ENCODE peak calls at places on chromosomes 2 and 18, in five cellular contexts. C is HepG2; J is CD8-positive, alpha-beta T cell; R is heart right ventricle; A is body of pancreas. V is an unnamed sample.

GRCh38 chr2:28452534-28453081 is 43.3 kb upstream of the PLB1 start:
- ATAC-seq in C (peak), J (peak), R (peak), A (peak), V (peak)

GRCh38 chr2:8790739-8791162 is 46.7 kb downstream of the KIDINS220 start:
- ATAC-seq in C (no peak), J (no peak), R (no peak), A (no peak), V (no peak)

GRCh38 chr18:8778824-8779223 is 73.5 kb downstream of the MTCL1 start:
- ATAC-seq in C (no peak), J (no peak), R (no peak), A (no peak), V (no peak)

GRCh38 chr18:26863122-26863879 is 2.2 kb downstream of the AQP4 start:
- ATAC-seq in C (peak), J (no peak), R (peak), A (peak), V (peak)

GRCh38 chr18:12278765-12279682 is 24.9 kb downstream of the CIDEA start:
- ATAC-seq in C (peak), J (no peak), R (peak), A (peak), V (peak)

GRCh38 chr2:150126143-150126725 is 361.2 kb downstream of the RND3 start:
- ATAC-seq in C (no peak), J (no peak), R (no peak), A (no peak), V (no peak)

GRCh38 chr2:182915369-182916326 is 49.2 kb upstream of the FRZB start:
- ATAC-seq in C (peak), J (no peak), R (peak), A (no peak), V (peak)

GRCh38 chr2:221972813-221973478 is 325.9 kb downstream of the PAX3 start:
- ATAC-seq in C (no peak), J (no peak), R (no peak), A (no peak), V (no peak)

GRCh38 chr2:98768765-98769476 is 38.0 kb upstream of the MGAT4A start:
- ATAC-seq in C (peak), J (no peak), R (peak), A (peak), V (no peak)

GRCh38 chr2:223929575-223930001 is 15.5 kb downstream of the WDFY1 start:
- ATAC-seq in C (peak), J (peak), R (no peak), A (no peak), V (no peak)

GRCh38 chr2:159409116-159409800 is 122.8 kb upstream of the WDSUB1 start:
- ATAC-seq in C (no peak), J (no peak), R (no peak), A (no peak), V (no peak)

GRCh38 chr18:51195602-51196115 is 1.8 kb downstream of the MEX3C start:
- ATAC-seq in C (peak), J (peak), R (no peak), A (no peak), V (no peak)

GRCh38 chr18:78085241-78086185 is 835.9 kb downstream of the GALR1 start:
- ATAC-seq in C (no peak), J (no peak), R (no peak), A (no peak), V (no peak)

GRCh38 chr2:24049485-24050021 is at the start of gene FKBP1B:
- ATAC-seq in C (peak), J (peak), R (peak), A (peak), V (peak)

GRCh38 chr2:66901344-66901743 is 466.4 kb downstream of the MEIS1 start:
- ATAC-seq in C (no peak), J (no peak), R (peak), A (no peak), V (no peak)

GRCh38 chr2:209525834-209526281 is 102.0 kb downstream of the MAP2 start:
- ATAC-seq in C (no peak), J (no peak), R (peak), A (peak), V (peak)

GRCh38 chr2:216073773-216074172 is 7.8 kb downstream of the PECR start:
- ATAC-seq in C (no peak), J (no peak), R (no peak), A (no peak), V (no peak)

GRCh38 chr2:40592223-40592622 is 140.3 kb upstream of the SLC8A1 start:
- ATAC-seq in C (no peak), J (no peak), R (no peak), A (no peak), V (no peak)

GRCh38 chr2:37190290-37190689 is 1.8 kb upstream of the SULT6B1 start:
- ATAC-seq in C (no peak), J (no peak), R (no peak), A (no peak), V (no peak)

GRCh38 chr2:106863387-106863786 is 22.6 kb downstream of the ST6GAL2 start:
- ATAC-seq in C (peak), J (no peak), R (no peak), A (no peak), V (peak)

GRCh38 chr2:105344704-105345345 is 7.5 kb downstream of the C2orf49 start:
- ATAC-seq in C (peak), J (no peak), R (peak), A (no peak), V (no peak)

GRCh38 chr2:53434487-53434886 is 333.1 kb upstream of the CHAC2 start:
- ATAC-seq in C (no peak), J (no peak), R (no peak), A (no peak), V (no peak)

GRCh38 chr18:54776282-54776977 is 51.8 kb upstream of the RAB27B start:
- ATAC-seq in C (peak), J (no peak), R (no peak), A (peak), V (peak)

GRCh38 chr2:222492683-222493082 is 68.3 kb downstream of the SGPP2 start:
- ATAC-seq in C (no peak), J (no peak), R (no peak), A (no peak), V (no peak)

GRCh38 chr2:205405194-205405593 is 277.1 kb upstream of the NRP2 start:
- ATAC-seq in C (peak), J (no peak), R (peak), A (no peak), V (no peak)

GRCh38 chr2:216636570-216637450 is 3.6 kb downstream of the IGFBP2 start:
- ATAC-seq in C (peak), J (no peak), R (peak), A (peak), V (peak)

GRCh38 chr2:108555572-108555971 is 21.3 kb downstream of the LIMS1 start:
- ATAC-seq in C (peak), J (no peak), R (peak), A (no peak), V (no peak)

GRCh38 chr2:229520582-229521221 is 193.7 kb downstream of the DNER start:
- ATAC-seq in C (no peak), J (no peak), R (peak), A (no peak), V (peak)

GRCh38 chr2:11133238-11133935 is 21.9 kb upstream of the SLC66A3 start:
- ATAC-seq in C (peak), J (no peak), R (peak), A (no peak), V (peak)

GRCh38 chr18:10320848-10321247 is 133.6 kb upstream of the APCDD1 start:
- ATAC-seq in C (no peak), J (no peak), R (peak), A (no peak), V (no peak)